ENCODE peak calls at places on chromosomes 5 and 9, in nine cellular contexts. One of them, this sample, is unnamed.

GRCh38 chr5:94785111-94785510 is 166.6 kb downstream of the SLF1 start:
- DNase-seq in colonic mucosa: no peak
- DNase-seq in neural progenitor cell: no peak
- DNase-seq in MM.1S: peak
- DNase-seq in AG04450: no peak
- DNase-seq in PC-9: no peak
- DNase-seq in BJ: no peak
- DNase-seq in effector memory CD8-positive, alpha-beta T cell: no peak
- DNase-seq in activated CD8-positive, alpha-beta memory T cell treated with anti-CD3 and anti-CD28 coated beads, Interleukin-2, amount 50 U/mL, for 48 hours: no peak
- DNase-seq in this sample: no peak

GRCh38 chr9:128155736-128156500 is 4.1 kb upstream of the BBLN start:
- DNase-seq in AG04450: no peak
- DNase-seq in neural progenitor cell: no peak
- DNase-seq in MM.1S: no peak
- DNase-seq in BJ: no peak
- DNase-seq in colonic mucosa: no peak
- DNase-seq in effector memory CD8-positive, alpha-beta T cell: no peak
- DNase-seq in activated CD8-positive, alpha-beta memory T cell treated with anti-CD3 and anti-CD28 coated beads, Interleukin-2, amount 50 U/mL, for 48 hours: no peak
- DNase-seq in PC-9: peak
- DNase-seq in this sample: no peak

GRCh38 chr9:131608469-131609115 is 63.3 kb downstream of the PRRT1B start:
- DNase-seq in MM.1S: no peak
- DNase-seq in activated CD8-positive, alpha-beta memory T cell treated with anti-CD3 and anti-CD28 coated beads, Interleukin-2, amount 50 U/mL, for 48 hours: no peak
- DNase-seq in AG04450: peak
- DNase-seq in effector memory CD8-positive, alpha-beta T cell: no peak
- DNase-seq in PC-9: peak
- DNase-seq in neural progenitor cell: peak
- DNase-seq in colonic mucosa: no peak
- DNase-seq in BJ: peak
- DNase-seq in this sample: peak

GRCh38 chr9:6941527-6941926 is 183.8 kb downstream of the KDM4C start:
- DNase-seq in PC-9: no peak
- DNase-seq in colonic mucosa: no peak
- DNase-seq in BJ: no peak
- DNase-seq in neural progenitor cell: no peak
- DNase-seq in MM.1S: no peak
- DNase-seq in AG04450: no peak
- DNase-seq in effector memory CD8-positive, alpha-beta T cell: no peak
- DNase-seq in activated CD8-positive, alpha-beta memory T cell treated with anti-CD3 and anti-CD28 coated beads, Interleukin-2, amount 50 U/mL, for 48 hours: no peak
- DNase-seq in this sample: no peak

GRCh38 chr5:115859378-115859777 is 17.6 kb downstream of the AP3S1 start:
- DNase-seq in BJ: no peak
- DNase-seq in neural progenitor cell: no peak
- DNase-seq in activated CD8-positive, alpha-beta memory T cell treated with anti-CD3 and anti-CD28 coated beads, Interleukin-2, amount 50 U/mL, for 48 hours: no peak
- DNase-seq in effector memory CD8-positive, alpha-beta T cell: no peak
- DNase-seq in MM.1S: no peak
- DNase-seq in AG04450: no peak
- DNase-seq in PC-9: no peak
- DNase-seq in colonic mucosa: no peak
- DNase-seq in this sample: no peak

GRCh38 chr5:117953272-117953671 is 1035.1 kb downstream of the DTWD2 start:
- DNase-seq in MM.1S: no peak
- DNase-seq in PC-9: no peak
- DNase-seq in AG04450: no peak
- DNase-seq in neural progenitor cell: no peak
- DNase-seq in BJ: no peak
- DNase-seq in activated CD8-positive, alpha-beta memory T cell treated with anti-CD3 and anti-CD28 coated beads, Interleukin-2, amount 50 U/mL, for 48 hours: no peak
- DNase-seq in colonic mucosa: no peak
- DNase-seq in effector memory CD8-positive, alpha-beta T cell: no peak
- DNase-seq in this sample: no peak

GRCh38 chr5:145244788-145245187 is 590.4 kb downstream of the PRELID2 start:
- DNase-seq in neural progenitor cell: no peak
- DNase-seq in BJ: peak
- DNase-seq in AG04450: no peak
- DNase-seq in colonic mucosa: no peak
- DNase-seq in effector memory CD8-positive, alpha-beta T cell: no peak
- DNase-seq in PC-9: no peak
- DNase-seq in MM.1S: no peak
- DNase-seq in activated CD8-positive, alpha-beta memory T cell treated with anti-CD3 and anti-CD28 coated beads, Interleukin-2, amount 50 U/mL, for 48 hours: no peak
- DNase-seq in this sample: no peak

GRCh38 chr5:140340605-140341004 is 5.8 kb downstream of the HBEGF start:
- DNase-seq in MM.1S: no peak
- DNase-seq in AG04450: no peak
- DNase-seq in BJ: no peak
- DNase-seq in effector memory CD8-positive, alpha-beta T cell: no peak
- DNase-seq in activated CD8-positive, alpha-beta memory T cell treated with anti-CD3 and anti-CD28 coated beads, Interleukin-2, amount 50 U/mL, for 48 hours: no peak
- DNase-seq in colonic mucosa: no peak
- DNase-seq in PC-9: peak
- DNase-seq in neural progenitor cell: no peak
- DNase-seq in this sample: no peak

GRCh38 chr5:35393901-35394300 is 163.6 kb upstream of the PRLR start:
- DNase-seq in colonic mucosa: no peak
- DNase-seq in activated CD8-positive, alpha-beta memory T cell treated with anti-CD3 and anti-CD28 coated beads, Interleukin-2, amount 50 U/mL, for 48 hours: no peak
- DNase-seq in PC-9: no peak
- DNase-seq in neural progenitor cell: no peak
- DNase-seq in MM.1S: no peak
- DNase-seq in AG04450: no peak
- DNase-seq in effector memory CD8-positive, alpha-beta T cell: no peak
- DNase-seq in BJ: no peak
- DNase-seq in this sample: no peak

This sample was measured in caudate nucleus.